ENCODE peak calls at places on chromosomes 11 and 22, in seven cellular contexts. Z, E, O, W, I, Q and K are unnamed samples.

GRCh38 chr11:44862546-44863101 is 88.1 kb downstream of the TP53I11 start:
- DNase-seq in Z (no peak), E (no peak), O (peak), W (no peak), I (no peak), Q (no peak), K (no peak)

GRCh38 chr11:57536947-57537654 is at the start of gene SMTNL1:
- DNase-seq in Z (no peak), E (no peak), O (no peak), W (no peak), I (peak), Q (no peak), K (no peak)

GRCh38 chr22:37036655-37037377 is 14.7 kb upstream of the KCTD17 start:
- DNase-seq in Z (no peak), E (no peak), O (no peak), W (no peak), I (no peak), Q (no peak), K (no peak)

GRCh38 chr11:115221461-115222069 is 282.6 kb downstream of the CADM1 start:
- DNase-seq in Z (peak), E (no peak), O (no peak), W (no peak), I (no peak), Q (no peak), K (no peak)

GRCh38 chr11:109968299-109968698 is 124.9 kb upstream of the ZC3H12C start:
- DNase-seq in Z (no peak), E (no peak), O (no peak), W (no peak), I (no peak), Q (no peak), K (no peak)

GRCh38 chr11:102306817-102307814 is 10.2 kb upstream of the BIRC3 start:
- DNase-seq in Z (peak), E (no peak), O (no peak), W (no peak), I (no peak), Q (no peak), K (no peak)

GRCh38 chr11:15968461-15969130 is 387.8 kb downstream of the SOX6 start:
- DNase-seq in Z (peak), E (no peak), O (no peak), W (no peak), I (no peak), Q (no peak), K (no peak)

GRCh38 chr11:12156301-12157140 is 46.1 kb downstream of the MICAL2 start:
- DNase-seq in Z (no peak), E (peak), O (no peak), W (no peak), I (no peak), Q (no peak), K (no peak)

GRCh38 chr22:20154602-20155183 is 3.8 kb upstream of the CCDC188 start:
- DNase-seq in Z (no peak), E (no peak), O (no peak), W (no peak), I (no peak), Q (no peak), K (no peak)

GRCh38 chr11:16831281-16832192 is 93.1 kb downstream of the C11orf58 start:
- DNase-seq in Z (no peak), E (no peak), O (no peak), W (no peak), I (no peak), Q (no peak), K (no peak)

GRCh38 chr11:47852053-47852452 is 3.9 kb upstream of the NUP160 start:
- DNase-seq in Z (no peak), E (no peak), O (no peak), W (no peak), I (no peak), Q (no peak), K (no peak)

GRCh38 chr11:1310315-1310687 is 869 bp upstream of the TOLLIP start:
- DNase-seq in Z (no peak), E (no peak), O (no peak), W (no peak), I (no peak), Q (no peak), K (no peak)

GRCh38 chr11:12543596-12544415 is 130.4 kb upstream of the TEAD1 start:
- DNase-seq in Z (peak), E (no peak), O (no peak), W (no peak), I (no peak), Q (no peak), K (no peak)

GRCh38 chr22:46931414-46931813 is 169.0 kb downstream of the TBC1D22A start:
- DNase-seq in Z (peak), E (no peak), O (peak), W (no peak), I (no peak), Q (no peak), K (no peak)

GRCh38 chr11:11047851-11048610 is 190.2 kb upstream of the ZBED5 start:
- DNase-seq in Z (no peak), E (no peak), O (no peak), W (no peak), I (no peak), Q (no peak), K (no peak)

GRCh38 chr22:24424001-24424900 is 3.1 kb upstream of the ADORA2A start:
- DNase-seq in Z (no peak), E (no peak), O (no peak), W (peak), I (peak), Q (no peak), K (no peak)

GRCh38 chr11:17256512-17256911 is 20.0 kb upstream of the NUCB2 start:
- DNase-seq in Z (no peak), E (no peak), O (no peak), W (no peak), I (no peak), Q (no peak), K (no peak)

GRCh38 chr11:110131386-110132123 is 38.4 kb downstream of the ZC3H12C start:
- DNase-seq in Z (no peak), E (no peak), O (no peak), W (no peak), I (no peak), Q (no peak), K (no peak)

GRCh38 chr11:113974741-113975470 is at the start of gene HTR3A:
- DNase-seq in Z (peak), E (no peak), O (no peak), W (no peak), I (peak), Q (no peak), K (no peak)

GRCh38 chr11:119764108-119764874 is 35.3 kb upstream of the NECTIN1 start:
- DNase-seq in Z (peak), E (no peak), O (no peak), W (no peak), I (no peak), Q (no peak), K (peak)

GRCh38 chr11:125263268-125263790 is 98.8 kb downstream of the PKNOX2 start:
- DNase-seq in Z (peak), E (peak), O (no peak), W (no peak), I (peak), Q (no peak), K (peak)

GRCh38 chr11:13098067-13098466 is 89.0 kb downstream of the RASSF10 start:
- DNase-seq in Z (peak), E (no peak), O (no peak), W (no peak), I (no peak), Q (no peak), K (peak)

GRCh38 chr11:75565221-75565814 is 3.3 kb downstream of the SERPINH1 start:
- DNase-seq in Z (peak), E (no peak), O (peak), W (no peak), I (no peak), Q (no peak), K (no peak)

GRCh38 chr22:30033891-30034290 is 46.4 kb upstream of the HORMAD2 start:
- DNase-seq in Z (no peak), E (no peak), O (no peak), W (no peak), I (no peak), Q (no peak), K (no peak)

GRCh38 chr22:30114356-30114755 is 34.1 kb downstream of the HORMAD2 start:
- DNase-seq in Z (no peak), E (no peak), O (no peak), W (no peak), I (no peak), Q (no peak), K (no peak)

GRCh38 chr11:64905516-64906313 is 11.3 kb downstream of the ATG2A start:
- DNase-seq in Z (no peak), E (no peak), O (no peak), W (no peak), I (no peak), Q (no peak), K (no peak)

GRCh38 chr11:75578977-75579376 is 16.9 kb downstream of the SERPINH1 start:
- DNase-seq in Z (no peak), E (no peak), O (no peak), W (no peak), I (no peak), Q (no peak), K (no peak)

GRCh38 chr11:76123243-76123642 is 83.1 kb downstream of the WNT11 start:
- DNase-seq in Z (no peak), E (no peak), O (no peak), W (no peak), I (no peak), Q (no peak), K (no peak)

GRCh38 chr11:86145439-86146156 is 76.7 kb upstream of the PICALM start:
- DNase-seq in Z (no peak), E (no peak), O (peak), W (no peak), I (no peak), Q (no peak), K (no peak)

GRCh38 chr11:67561971-67562560 is 21.5 kb upstream of the GSTP1 start:
- DNase-seq in Z (no peak), E (no peak), O (peak), W (no peak), I (peak), Q (no peak), K (no peak)

GRCh38 chr11:96179905-96180304 is 163.1 kb downstream of the MAML2 start:
- DNase-seq in Z (no peak), E (no peak), O (no peak), W (no peak), I (no peak), Q (no peak), K (no peak)

GRCh38 chr22:38261478-38261803 is 11.4 kb downstream of the TMEM184B start:
- DNase-seq in Z (no peak), E (no peak), O (no peak), W (no peak), I (no peak), Q (no peak), K (no peak)

GRCh38 chr11:64074239-64074638 is 38.5 kb downstream of the FLRT1 start:
- DNase-seq in Z (no peak), E (no peak), O (no peak), W (peak), I (no peak), Q (no peak), K (peak)